ENCODE peak calls at places on chromosomes 3 and 15, in six cellular contexts. One of them, this sample, is unnamed.

GRCh38 chr3:60190073-60190472 is 1061.2 kb downstream of the FHIT start:
- DNase-seq in A549: no peak
- DNase-seq in K562: peak
- DNase-seq in HepG2: no peak
- DNase-seq in GM12878: no peak
- DNase-seq in endothelial cell of umbilical vein: no peak
- DNase-seq in this sample: no peak

GRCh38 chr15:63900306-63900705 is 66.6 kb upstream of the HERC1 start:
- DNase-seq in A549: no peak
- DNase-seq in K562: no peak
- DNase-seq in HepG2: no peak
- DNase-seq in GM12878: no peak
- DNase-seq in endothelial cell of umbilical vein: no peak
- DNase-seq in this sample: peak

GRCh38 chr3:189100866-189101265 is 70.9 kb upstream of the TPRG1 start:
- DNase-seq in A549: no peak
- DNase-seq in K562: no peak
- DNase-seq in HepG2: no peak
- DNase-seq in GM12878: no peak
- DNase-seq in endothelial cell of umbilical vein: no peak
- DNase-seq in this sample: no peak

GRCh38 chr3:160196511-160197104 is 28.6 kb upstream of the C3orf80 start:
- DNase-seq in A549: no peak
- DNase-seq in K562: no peak
- DNase-seq in HepG2: no peak
- DNase-seq in GM12878: no peak
- DNase-seq in endothelial cell of umbilical vein: no peak
- DNase-seq in this sample: no peak

GRCh38 chr3:61589856-61590255 is 28.5 kb downstream of the PTPRG start:
- DNase-seq in A549: peak
- DNase-seq in K562: peak
- DNase-seq in HepG2: no peak
- DNase-seq in GM12878: no peak
- DNase-seq in endothelial cell of umbilical vein: no peak
- DNase-seq in this sample: peak

GRCh38 chr3:18489939-18490338 is 64.8 kb upstream of the SATB1 start:
- DNase-seq in A549: no peak
- DNase-seq in K562: no peak
- DNase-seq in HepG2: no peak
- DNase-seq in GM12878: no peak
- DNase-seq in endothelial cell of umbilical vein: no peak
- DNase-seq in this sample: no peak

GRCh38 chr3:5160926-5161858 is 26.3 kb upstream of the EDEM1 start:
- DNase-seq in A549: no peak
- DNase-seq in K562: no peak
- DNase-seq in HepG2: no peak
- DNase-seq in GM12878: no peak
- DNase-seq in endothelial cell of umbilical vein: no peak
- DNase-seq in this sample: no peak

GRCh38 chr3:106711650-106712049 is 665.6 kb upstream of the CCDC54 start:
- DNase-seq in A549: no peak
- DNase-seq in K562: no peak
- DNase-seq in HepG2: no peak
- DNase-seq in GM12878: no peak
- DNase-seq in endothelial cell of umbilical vein: no peak
- DNase-seq in this sample: no peak

GRCh38 chr3:57803647-57804081 is 47.6 kb downstream of the SLMAP start:
- DNase-seq in A549: peak
- DNase-seq in K562: no peak
- DNase-seq in HepG2: no peak
- DNase-seq in GM12878: no peak
- DNase-seq in endothelial cell of umbilical vein: peak
- DNase-seq in this sample: no peak

GRCh38 chr3:50490438-50490970 is 12.9 kb downstream of the CACNA2D2 start:
- DNase-seq in A549: no peak
- DNase-seq in K562: no peak
- DNase-seq in HepG2: no peak
- DNase-seq in GM12878: no peak
- DNase-seq in endothelial cell of umbilical vein: no peak
- DNase-seq in this sample: no peak

GRCh38 chr3:141412936-141413354 is 44.6 kb downstream of the ZBTB38 start:
- DNase-seq in A549: no peak
- DNase-seq in K562: no peak
- DNase-seq in HepG2: peak
- DNase-seq in GM12878: no peak
- DNase-seq in endothelial cell of umbilical vein: peak
- DNase-seq in this sample: no peak

GRCh38 chr15:60520041-60520824 is 41.3 kb upstream of the ICE2 start:
- DNase-seq in A549: no peak
- DNase-seq in K562: no peak
- DNase-seq in HepG2: no peak
- DNase-seq in GM12878: no peak
- DNase-seq in endothelial cell of umbilical vein: no peak
- DNase-seq in this sample: no peak

GRCh38 chr15:70195808-70196304 is 98.1 kb upstream of the TLE3 start:
- DNase-seq in A549: peak
- DNase-seq in K562: peak
- DNase-seq in HepG2: peak
- DNase-seq in GM12878: no peak
- DNase-seq in endothelial cell of umbilical vein: no peak
- DNase-seq in this sample: no peak

GRCh38 chr15:22780267-22780666 is 6.2 kb upstream of the NIPA1 start:
- DNase-seq in A549: no peak
- DNase-seq in K562: no peak
- DNase-seq in HepG2: no peak
- DNase-seq in GM12878: no peak
- DNase-seq in endothelial cell of umbilical vein: no peak
- DNase-seq in this sample: no peak

GRCh38 chr15:28930011-28930410 is 44.2 kb downstream of the APBA2 start:
- DNase-seq in A549: no peak
- DNase-seq in K562: no peak
- DNase-seq in HepG2: no peak
- DNase-seq in GM12878: no peak
- DNase-seq in endothelial cell of umbilical vein: no peak
- DNase-seq in this sample: no peak

GRCh38 chr15:59283717-59284336 is 77.2 kb downstream of the LDHAL6B start:
- DNase-seq in A549: peak
- DNase-seq in K562: no peak
- DNase-seq in HepG2: peak
- DNase-seq in GM12878: no peak
- DNase-seq in endothelial cell of umbilical vein: no peak
- DNase-seq in this sample: no peak

GRCh38 chr15:48411971-48412591 is 80.9 kb downstream of the DUT start:
- DNase-seq in A549: no peak
- DNase-seq in K562: no peak
- DNase-seq in HepG2: no peak
- DNase-seq in GM12878: no peak
- DNase-seq in endothelial cell of umbilical vein: peak
- DNase-seq in this sample: no peak

GRCh38 chr3:17260257-17260656 is 375.5 kb downstream of the PLCL2 start:
- DNase-seq in A549: no peak
- DNase-seq in K562: no peak
- DNase-seq in HepG2: no peak
- DNase-seq in GM12878: no peak
- DNase-seq in endothelial cell of umbilical vein: no peak
- DNase-seq in this sample: no peak

GRCh38 chr3:187130346-187131066 is 8.8 kb downstream of the RPL39L start:
- DNase-seq in A549: no peak
- DNase-seq in K562: no peak
- DNase-seq in HepG2: no peak
- DNase-seq in GM12878: no peak
- DNase-seq in endothelial cell of umbilical vein: peak
- DNase-seq in this sample: no peak

GRCh38 chr3:65484964-65485363 is 553.8 kb downstream of the MAGI1 start:
- DNase-seq in A549: no peak
- DNase-seq in K562: no peak
- DNase-seq in HepG2: no peak
- DNase-seq in GM12878: no peak
- DNase-seq in endothelial cell of umbilical vein: no peak
- DNase-seq in this sample: no peak

GRCh38 chr15:55106155-55106554 is 90.6 kb downstream of the RSL24D1 start:
- DNase-seq in A549: no peak
- DNase-seq in K562: peak
- DNase-seq in HepG2: no peak
- DNase-seq in GM12878: no peak
- DNase-seq in endothelial cell of umbilical vein: no peak
- DNase-seq in this sample: peak

GRCh38 chr3:46504780-46505179 is 7.0 kb downstream of the RTP3 start:
- DNase-seq in A549: no peak
- DNase-seq in K562: peak
- DNase-seq in HepG2: no peak
- DNase-seq in GM12878: peak
- DNase-seq in endothelial cell of umbilical vein: no peak
- DNase-seq in this sample: no peak

GRCh38 chr15:98057453-98057852 is 97.0 kb downstream of the ARRDC4 start:
- DNase-seq in A549: no peak
- DNase-seq in K562: no peak
- DNase-seq in HepG2: no peak
- DNase-seq in GM12878: no peak
- DNase-seq in endothelial cell of umbilical vein: no peak
- DNase-seq in this sample: no peak

GRCh38 chr15:85072917-85073316 is 91.3 kb downstream of the PDE8A start:
- DNase-seq in A549: no peak
- DNase-seq in K562: no peak
- DNase-seq in HepG2: no peak
- DNase-seq in GM12878: no peak
- DNase-seq in endothelial cell of umbilical vein: no peak
- DNase-seq in this sample: no peak

GRCh38 chr3:100401674-100402036 is 316 bp downstream of the LNP1 start:
- DNase-seq in A549: no peak
- DNase-seq in K562: peak
- DNase-seq in HepG2: no peak
- DNase-seq in GM12878: no peak
- DNase-seq in endothelial cell of umbilical vein: no peak
- DNase-seq in this sample: peak

GRCh38 chr3:157532529-157533297 is 29.5 kb upstream of the VEPH1 start:
- DNase-seq in A549: peak
- DNase-seq in K562: peak
- DNase-seq in HepG2: peak
- DNase-seq in GM12878: peak
- DNase-seq in endothelial cell of umbilical vein: peak
- DNase-seq in this sample: peak

GRCh38 chr3:96991812-96992211 is 177.4 kb downstream of the EPHA6 start:
- DNase-seq in A549: no peak
- DNase-seq in K562: no peak
- DNase-seq in HepG2: no peak
- DNase-seq in GM12878: no peak
- DNase-seq in endothelial cell of umbilical vein: no peak
- DNase-seq in this sample: no peak

GRCh38 chr3:12977117-12977808 is 96.0 kb downstream of the IQSEC1 start:
- DNase-seq in A549: no peak
- DNase-seq in K562: no peak
- DNase-seq in HepG2: peak
- DNase-seq in GM12878: no peak
- DNase-seq in endothelial cell of umbilical vein: no peak
- DNase-seq in this sample: no peak
- TF ChIP-seq MAX in A549: no peak
- TF ChIP-seq MAX in K562: no peak
- TF ChIP-seq MAX in HepG2: no peak
- TF ChIP-seq MAX in GM12878: no peak
- TF ChIP-seq MAX in endothelial cell of umbilical vein: no peak
- TF ChIP-seq MAX in this sample: no peak

GRCh38 chr3:42070089-42070885 is 20.9 kb upstream of the TRAK1 start:
- DNase-seq in A549: no peak
- DNase-seq in K562: no peak
- DNase-seq in HepG2: no peak
- DNase-seq in GM12878: no peak
- DNase-seq in endothelial cell of umbilical vein: no peak
- DNase-seq in this sample: no peak

GRCh38 chr3:42072930-42073329 is 18.2 kb upstream of the TRAK1 start:
- DNase-seq in A549: no peak
- DNase-seq in K562: no peak
- DNase-seq in HepG2: no peak
- DNase-seq in GM12878: no peak
- DNase-seq in endothelial cell of umbilical vein: no peak
- DNase-seq in this sample: no peak

GRCh38 chr3:42072583-42072924 is 18.6 kb upstream of the TRAK1 start:
- DNase-seq in A549: no peak
- DNase-seq in K562: no peak
- DNase-seq in HepG2: no peak
- DNase-seq in GM12878: no peak
- DNase-seq in endothelial cell of umbilical vein: no peak
- DNase-seq in this sample: no peak

GRCh38 chr3:42068303-42069088 is 22.7 kb upstream of the TRAK1 start:
- DNase-seq in A549: no peak
- DNase-seq in K562: no peak
- DNase-seq in HepG2: no peak
- DNase-seq in GM12878: no peak
- DNase-seq in endothelial cell of umbilical vein: no peak
- DNase-seq in this sample: no peak

DNA sequence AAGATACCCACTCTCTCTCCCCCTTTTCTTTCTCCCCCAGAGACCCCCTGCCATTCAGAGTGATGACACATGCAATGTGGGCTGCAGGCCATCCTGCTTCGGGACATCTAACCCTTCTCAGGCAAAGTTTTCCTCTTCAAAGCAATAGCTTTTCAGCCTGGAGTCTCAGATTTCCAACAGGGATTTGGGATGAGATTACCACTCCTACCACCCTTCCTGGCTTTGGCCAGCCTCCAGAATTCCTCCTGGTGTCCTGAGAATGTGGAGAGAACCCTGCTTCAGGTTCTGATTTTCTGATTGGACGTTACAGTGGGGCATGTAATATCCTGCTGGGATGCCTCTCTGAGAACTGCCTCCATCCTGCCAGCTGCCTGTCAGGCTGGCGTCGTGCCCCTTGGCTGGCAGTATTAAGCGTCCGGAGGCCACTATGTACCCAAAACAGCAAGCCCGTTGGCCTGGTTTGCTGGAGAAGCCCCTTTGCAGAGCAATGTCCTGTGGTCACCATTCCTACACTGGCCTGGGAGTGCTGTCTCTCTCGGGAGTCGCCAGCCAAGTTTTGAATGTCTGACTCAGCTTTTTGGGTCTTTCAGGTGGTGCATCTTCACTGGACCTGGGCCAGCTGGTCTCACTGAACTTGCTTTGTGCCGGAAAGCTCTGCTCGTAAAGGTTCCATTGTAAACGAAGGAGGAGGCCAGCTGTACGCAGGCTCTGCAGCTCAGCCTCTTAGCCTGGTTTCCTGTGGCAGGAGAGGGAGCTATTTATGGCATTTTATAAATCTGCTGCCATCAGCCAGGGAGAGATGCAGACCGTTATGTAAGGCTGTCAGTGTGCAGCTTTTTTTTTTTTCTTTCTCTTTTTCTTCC is 19.2 kb upstream of the TRAK1 start:
- DNase-seq in A549: peak
- DNase-seq in K562: no peak
- DNase-seq in HepG2: peak
- DNase-seq in GM12878: no peak
- DNase-seq in endothelial cell of umbilical vein: peak
- DNase-seq in this sample: peak
- TF ChIP-seq CTCF in A549: no peak
- TF ChIP-seq CTCF in K562: no peak
- TF ChIP-seq CTCF in HepG2: no peak
- TF ChIP-seq CTCF in GM12878: no peak
- TF ChIP-seq CTCF in endothelial cell of umbilical vein: no peak
- TF ChIP-seq CTCF in this sample: no peak

GRCh38 chr3:170270282-170270891 is 48.2 kb downstream of the PRKCI start:
- DNase-seq in A549: no peak
- DNase-seq in K562: no peak
- DNase-seq in HepG2: peak
- DNase-seq in GM12878: no peak
- DNase-seq in endothelial cell of umbilical vein: no peak
- DNase-seq in this sample: no peak
- TF ChIP-seq MYC in A549: no peak
- TF ChIP-seq MYC in K562: no peak
- TF ChIP-seq MYC in HepG2: no peak
- TF ChIP-seq MYC in GM12878: no peak
- TF ChIP-seq MYC in endothelial cell of umbilical vein: no peak
- TF ChIP-seq MYC in this sample: no peak

GRCh38 chr15:51024735-51025453 is 69.8 kb downstream of the TNFAIP8L3 start:
- DNase-seq in A549: no peak
- DNase-seq in K562: no peak
- DNase-seq in HepG2: no peak
- DNase-seq in GM12878: no peak
- DNase-seq in endothelial cell of umbilical vein: no peak
- DNase-seq in this sample: no peak
- TF ChIP-seq MAX in A549: no peak
- TF ChIP-seq MAX in K562: no peak
- TF ChIP-seq MAX in HepG2: no peak
- TF ChIP-seq MAX in GM12878: no peak
- TF ChIP-seq MAX in endothelial cell of umbilical vein: no peak
- TF ChIP-seq MAX in this sample: no peak

This sample was measured in NB4.